ENCODE peak calls at places on chromosomes 3 and 15, in nine cellular contexts. One of them, this sample, is unnamed. For H3K27me3, the result is how much of the 10 kb centered on the place peaks cover.

GRCh38 chr3:196422976-196423781 is 9.0 kb downstream of the UBXN7 start:
- DNase-seq in neural progenitor cell: no peak
- DNase-seq in BE2C: peak
- DNase-seq in H9: no peak
- DNase-seq in IMR-90: no peak
- DNase-seq in hepatocyte: peak
- DNase-seq in HCT116: no peak
- DNase-seq in spleen: no peak
- DNase-seq in body of pancreas: peak
- DNase-seq in this sample: peak

GRCh38 chr3:171068658-171069057 is 42.1 kb upstream of the SLC2A2 start:
- DNase-seq in neural progenitor cell: no peak
- DNase-seq in BE2C: no peak
- DNase-seq in H9: no peak
- DNase-seq in IMR-90: peak
- DNase-seq in hepatocyte: no peak
- DNase-seq in HCT116: no peak
- DNase-seq in spleen: no peak
- DNase-seq in body of pancreas: no peak
- DNase-seq in this sample: no peak

GRCh38 chr15:38895326-38896282 is 331.0 kb upstream of the RASGRP1 start:
- DNase-seq in neural progenitor cell: no peak
- DNase-seq in BE2C: no peak
- DNase-seq in H9: no peak
- DNase-seq in IMR-90: peak
- DNase-seq in hepatocyte: no peak
- DNase-seq in HCT116: no peak
- DNase-seq in spleen: no peak
- DNase-seq in body of pancreas: no peak
- DNase-seq in this sample: no peak

GRCh38 chr15:66925721-66926120 is 139.7 kb upstream of the SMAD3 start:
- DNase-seq in neural progenitor cell: no peak
- DNase-seq in BE2C: no peak
- DNase-seq in H9: no peak
- DNase-seq in IMR-90: no peak
- DNase-seq in hepatocyte: no peak
- DNase-seq in HCT116: no peak
- DNase-seq in spleen: no peak
- DNase-seq in body of pancreas: no peak
- DNase-seq in this sample: peak

GRCh38 chr3:134302674-134303073 is 52.0 kb upstream of the RYK start:
- DNase-seq in neural progenitor cell: no peak
- DNase-seq in BE2C: no peak
- DNase-seq in H9: no peak
- DNase-seq in IMR-90: no peak
- DNase-seq in hepatocyte: no peak
- DNase-seq in HCT116: no peak
- DNase-seq in spleen: no peak
- DNase-seq in body of pancreas: no peak
- DNase-seq in this sample: no peak

GRCh38 chr15:63372018-63372705 is 9.5 kb downstream of the CA12 start:
- DNase-seq in neural progenitor cell: no peak
- DNase-seq in BE2C: no peak
- DNase-seq in H9: no peak
- DNase-seq in IMR-90: peak
- DNase-seq in hepatocyte: peak
- DNase-seq in HCT116: peak
- DNase-seq in spleen: no peak
- DNase-seq in body of pancreas: peak
- DNase-seq in this sample: peak

GRCh38 chr15:62343397-62343796 is 178.3 kb upstream of the C2CD4B start:
- DNase-seq in neural progenitor cell: no peak
- DNase-seq in BE2C: no peak
- DNase-seq in H9: no peak
- DNase-seq in IMR-90: no peak
- DNase-seq in hepatocyte: no peak
- DNase-seq in HCT116: no peak
- DNase-seq in spleen: no peak
- DNase-seq in body of pancreas: no peak
- DNase-seq in this sample: no peak

GRCh38 chr3:188939799-188940198 is 232.0 kb upstream of the TPRG1 start:
- DNase-seq in neural progenitor cell: no peak
- DNase-seq in BE2C: no peak
- DNase-seq in H9: no peak
- DNase-seq in IMR-90: no peak
- DNase-seq in hepatocyte: no peak
- DNase-seq in HCT116: no peak
- DNase-seq in spleen: no peak
- DNase-seq in body of pancreas: no peak
- DNase-seq in this sample: no peak

GRCh38 chr15:50143255-50143860 is 24.3 kb upstream of the ATP8B4 start:
- DNase-seq in neural progenitor cell: no peak
- DNase-seq in BE2C: no peak
- DNase-seq in H9: no peak
- DNase-seq in IMR-90: no peak
- DNase-seq in hepatocyte: no peak
- DNase-seq in HCT116: no peak
- DNase-seq in spleen: no peak
- DNase-seq in body of pancreas: no peak
- DNase-seq in this sample: no peak

GRCh38 chr15:69891070-69891491 is 206.6 kb downstream of the TLE3 start:
- DNase-seq in neural progenitor cell: peak
- DNase-seq in BE2C: no peak
- DNase-seq in H9: no peak
- DNase-seq in IMR-90: no peak
- DNase-seq in hepatocyte: no peak
- DNase-seq in HCT116: no peak
- DNase-seq in spleen: no peak
- DNase-seq in body of pancreas: no peak
- DNase-seq in this sample: no peak
- H3K27me3 ChIP-seq in neural progenitor cell: under half
- H3K27me3 ChIP-seq in BE2C: under half
- H3K27me3 ChIP-seq in H9: under half
- H3K27me3 ChIP-seq in IMR-90: half or more
- H3K27me3 ChIP-seq in hepatocyte: under half
- H3K27me3 ChIP-seq in HCT116: under half
- H3K27me3 ChIP-seq in spleen: under half
- H3K27me3 ChIP-seq in body of pancreas: under half
- H3K27me3 ChIP-seq in this sample: under half

GRCh38 chr3:13204177-13204581 is 130.9 kb upstream of the IQSEC1 start:
- DNase-seq in neural progenitor cell: no peak
- DNase-seq in BE2C: no peak
- DNase-seq in H9: no peak
- DNase-seq in IMR-90: no peak
- DNase-seq in hepatocyte: no peak
- DNase-seq in HCT116: no peak
- DNase-seq in spleen: peak
- DNase-seq in body of pancreas: no peak
- DNase-seq in this sample: no peak
- H3K27me3 ChIP-seq in neural progenitor cell: under half
- H3K27me3 ChIP-seq in BE2C: under half
- H3K27me3 ChIP-seq in H9: under half
- H3K27me3 ChIP-seq in IMR-90: under half
- H3K27me3 ChIP-seq in hepatocyte: under half
- H3K27me3 ChIP-seq in HCT116: under half
- H3K27me3 ChIP-seq in spleen: under half
- H3K27me3 ChIP-seq in body of pancreas: under half
- H3K27me3 ChIP-seq in this sample: under half

GRCh38 chr15:69579950-69580618 is 127.5 kb downstream of the RPLP1 start:
- DNase-seq in neural progenitor cell: peak
- DNase-seq in BE2C: no peak
- DNase-seq in H9: no peak
- DNase-seq in IMR-90: no peak
- DNase-seq in hepatocyte: peak
- DNase-seq in HCT116: no peak
- DNase-seq in spleen: no peak
- DNase-seq in body of pancreas: no peak
- DNase-seq in this sample: no peak
- H3K27me3 ChIP-seq in neural progenitor cell: under half
- H3K27me3 ChIP-seq in BE2C: under half
- H3K27me3 ChIP-seq in H9: under half
- H3K27me3 ChIP-seq in IMR-90: half or more
- H3K27me3 ChIP-seq in hepatocyte: under half
- H3K27me3 ChIP-seq in HCT116: under half
- H3K27me3 ChIP-seq in spleen: under half
- H3K27me3 ChIP-seq in body of pancreas: under half
- H3K27me3 ChIP-seq in this sample: under half

GRCh38 chr15:100878601-100879000 is 1.0 kb upstream of the ALDH1A3 start:
- DNase-seq in neural progenitor cell: peak
- DNase-seq in BE2C: no peak
- DNase-seq in H9: peak
- DNase-seq in IMR-90: no peak
- DNase-seq in hepatocyte: no peak
- DNase-seq in HCT116: no peak
- DNase-seq in spleen: no peak
- DNase-seq in body of pancreas: no peak
- DNase-seq in this sample: no peak
- H3K27me3 ChIP-seq in neural progenitor cell: half or more
- H3K27me3 ChIP-seq in BE2C: under half
- H3K27me3 ChIP-seq in H9: under half
- H3K27me3 ChIP-seq in IMR-90: half or more
- H3K27me3 ChIP-seq in hepatocyte: half or more
- H3K27me3 ChIP-seq in HCT116: under half
- H3K27me3 ChIP-seq in spleen: under half
- H3K27me3 ChIP-seq in body of pancreas: under half
- H3K27me3 ChIP-seq in this sample: under half

GRCh38 chr15:52795464-52796227 is 5.5 kb upstream of the ONECUT1 start:
- DNase-seq in neural progenitor cell: no peak
- DNase-seq in BE2C: no peak
- DNase-seq in H9: no peak
- DNase-seq in IMR-90: no peak
- DNase-seq in hepatocyte: no peak
- DNase-seq in HCT116: no peak
- DNase-seq in spleen: no peak
- DNase-seq in body of pancreas: no peak
- DNase-seq in this sample: no peak
- H3K27me3 ChIP-seq in neural progenitor cell: half or more
- H3K27me3 ChIP-seq in BE2C: half or more
- H3K27me3 ChIP-seq in H9: half or more
- H3K27me3 ChIP-seq in IMR-90: half or more
- H3K27me3 ChIP-seq in hepatocyte: half or more
- H3K27me3 ChIP-seq in HCT116: under half
- H3K27me3 ChIP-seq in spleen: half or more
- H3K27me3 ChIP-seq in body of pancreas: under half
- H3K27me3 ChIP-seq in this sample: half or more

DNA sequence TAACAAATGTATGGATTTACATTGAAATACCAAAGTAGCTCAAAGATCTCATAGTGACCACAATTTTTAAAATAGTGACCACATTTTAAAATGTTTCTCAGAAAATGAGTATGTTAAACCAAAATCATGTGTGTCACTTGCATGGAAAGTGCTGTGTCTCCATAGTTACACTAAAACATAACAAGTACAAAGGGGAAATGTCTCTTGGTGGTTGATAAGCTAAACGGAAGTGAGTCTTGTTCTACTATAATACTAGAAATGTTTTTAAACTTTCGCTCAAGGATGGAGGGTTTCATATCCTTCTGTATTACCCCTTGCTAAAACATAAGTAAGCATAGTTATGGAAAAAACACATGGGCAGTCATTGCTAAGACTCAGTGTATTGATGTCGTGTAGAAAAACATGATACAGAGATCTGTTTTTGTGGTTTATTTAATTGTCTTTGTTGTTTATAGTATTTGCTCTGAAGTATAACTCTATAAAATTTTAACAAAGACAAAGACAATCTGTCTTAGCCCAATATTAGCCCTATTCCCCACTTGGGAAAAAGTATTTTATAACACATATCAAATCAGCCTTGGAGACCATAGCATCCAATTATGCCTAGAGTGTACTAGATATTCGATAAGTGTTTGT is 27.0 kb upstream of the DENND4A start:
- DNase-seq in neural progenitor cell: no peak
- DNase-seq in BE2C: no peak
- DNase-seq in H9: no peak
- DNase-seq in IMR-90: peak
- DNase-seq in hepatocyte: no peak
- DNase-seq in HCT116: no peak
- DNase-seq in spleen: no peak
- DNase-seq in body of pancreas: no peak
- DNase-seq in this sample: no peak
- H3K27me3 ChIP-seq in neural progenitor cell: under half
- H3K27me3 ChIP-seq in BE2C: under half
- H3K27me3 ChIP-seq in H9: under half
- H3K27me3 ChIP-seq in IMR-90: under half
- H3K27me3 ChIP-seq in hepatocyte: under half
- H3K27me3 ChIP-seq in HCT116: under half
- H3K27me3 ChIP-seq in spleen: under half
- H3K27me3 ChIP-seq in body of pancreas: under half
- H3K27me3 ChIP-seq in this sample: under half

DNA sequence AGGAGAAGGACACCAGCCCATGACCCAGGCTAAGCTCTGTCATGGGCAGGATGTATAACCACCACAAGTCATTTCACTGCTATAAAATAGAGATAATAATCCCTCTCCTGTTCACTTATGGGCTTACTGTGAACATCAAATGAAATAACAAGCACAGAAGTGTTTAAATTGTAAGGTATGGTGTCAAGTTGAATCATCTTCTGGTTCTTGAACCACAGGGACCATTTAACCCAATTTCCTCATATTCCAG is 44.3 kb upstream of the TLE3 start:
- DNase-seq in neural progenitor cell: no peak
- DNase-seq in BE2C: no peak
- DNase-seq in H9: no peak
- DNase-seq in IMR-90: no peak
- DNase-seq in hepatocyte: no peak
- DNase-seq in HCT116: no peak
- DNase-seq in spleen: no peak
- DNase-seq in body of pancreas: no peak
- DNase-seq in this sample: no peak
- H3K27me3 ChIP-seq in neural progenitor cell: under half
- H3K27me3 ChIP-seq in BE2C: under half
- H3K27me3 ChIP-seq in H9: under half
- H3K27me3 ChIP-seq in IMR-90: under half
- H3K27me3 ChIP-seq in hepatocyte: under half
- H3K27me3 ChIP-seq in HCT116: under half
- H3K27me3 ChIP-seq in spleen: under half
- H3K27me3 ChIP-seq in body of pancreas: under half
- H3K27me3 ChIP-seq in this sample: under half

GRCh38 chr15:96338772-96339661 is 8.5 kb downstream of the NR2F2 start:
- DNase-seq in neural progenitor cell: peak
- DNase-seq in BE2C: no peak
- DNase-seq in H9: no peak
- DNase-seq in IMR-90: no peak
- DNase-seq in hepatocyte: no peak
- DNase-seq in HCT116: no peak
- DNase-seq in spleen: no peak
- DNase-seq in body of pancreas: peak
- DNase-seq in this sample: no peak
- H3K27me3 ChIP-seq in neural progenitor cell: under half
- H3K27me3 ChIP-seq in BE2C: under half
- H3K27me3 ChIP-seq in H9: half or more
- H3K27me3 ChIP-seq in IMR-90: under half
- H3K27me3 ChIP-seq in hepatocyte: under half
- H3K27me3 ChIP-seq in HCT116: under half
- H3K27me3 ChIP-seq in spleen: half or more
- H3K27me3 ChIP-seq in body of pancreas: under half
- H3K27me3 ChIP-seq in this sample: under half

GRCh38 chr3:62370112-62371031 is 3.0 kb downstream of the FEZF2 start:
- DNase-seq in neural progenitor cell: peak
- DNase-seq in BE2C: peak
- DNase-seq in H9: peak
- DNase-seq in IMR-90: no peak
- DNase-seq in hepatocyte: no peak
- DNase-seq in HCT116: no peak
- DNase-seq in spleen: no peak
- DNase-seq in body of pancreas: no peak
- DNase-seq in this sample: no peak
- H3K27me3 ChIP-seq in neural progenitor cell: half or more
- H3K27me3 ChIP-seq in BE2C: half or more
- H3K27me3 ChIP-seq in H9: half or more
- H3K27me3 ChIP-seq in IMR-90: half or more
- H3K27me3 ChIP-seq in hepatocyte: half or more
- H3K27me3 ChIP-seq in HCT116: under half
- H3K27me3 ChIP-seq in spleen: half or more
- H3K27me3 ChIP-seq in body of pancreas: half or more
- H3K27me3 ChIP-seq in this sample: half or more

This sample was measured in sigmoid colon.